ENCODE peak calls at places on chromosome 18, in six cellular contexts. D is activated T-cell treated with anti-CD3 and anti-CD28 coated beads for 4 hours, K is tibial nerve, N is ACHN, T is NCI-H1092 treated with DMSO at 0.1 percent for 48 hours, J is Kasumi-1. A is an unnamed sample.

GRCh38 chr18:67417864-67418523 is 98.5 kb downstream of the DSEL start:
- DNase-seq in D (peak), K (no peak), N (peak), T (peak), J (peak), A (peak)

GRCh38 chr18:45628979-45629958 is 14.0 kb downstream of the SLC14A2 start:
- DNase-seq in D (no peak), K (no peak), N (no peak), T (no peak), J (peak), A (no peak)

GRCh38 chr18:45399643-45400042 is 215.6 kb upstream of the SLC14A2 start:
- DNase-seq in D (no peak), K (no peak), N (no peak), T (no peak), J (no peak), A (no peak)

GRCh38 chr18:13290856-13291271 is 72.3 kb downstream of the LDLRAD4 start:
- DNase-seq in D (no peak), K (no peak), N (no peak), T (no peak), J (no peak), A (no peak)

GRCh38 chr18:7666195-7666776 is 99.2 kb downstream of the PTPRM start:
- DNase-seq in D (no peak), K (no peak), N (no peak), T (no peak), J (no peak), A (no peak)

GRCh38 chr18:35458677-35459441 is 38.9 kb downstream of the INO80C start:
- DNase-seq in D (no peak), K (no peak), N (peak), T (no peak), J (peak), A (no peak)

GRCh38 chr18:75183973-75184372 is 25.0 kb downstream of the PTGR3 start:
- DNase-seq in D (no peak), K (no peak), N (peak), T (peak), J (no peak), A (no peak)

GRCh38 chr18:79577451-79578395 is 101.9 kb upstream of the CTDP1 start:
- DNase-seq in D (no peak), K (no peak), N (no peak), T (peak), J (no peak), A (no peak)

GRCh38 chr18:12726774-12727550 is 24.1 kb downstream of the PSMG2 start:
- DNase-seq in D (peak), K (peak), N (peak), T (peak), J (peak), A (peak)

GRCh38 chr18:44716697-44717163 is 36.0 kb downstream of the SETBP1 start:
- DNase-seq in D (no peak), K (no peak), N (no peak), T (no peak), J (no peak), A (no peak)

GRCh38 chr18:31977270-31977872 is 34.4 kb upstream of the TRAPPC8 start:
- DNase-seq in D (no peak), K (no peak), N (peak), T (peak), J (peak), A (peak)

GRCh38 chr18:2992995-2993877 is 19.7 kb downstream of the LPIN2 start:
- DNase-seq in D (no peak), K (no peak), N (no peak), T (no peak), J (no peak), A (no peak)

GRCh38 chr18:9549405-9549804 is 65.0 kb downstream of the PPP4R1 start:
- DNase-seq in D (no peak), K (no peak), N (no peak), T (no peak), J (no peak), A (no peak)

GRCh38 chr18:7457276-7457675 is 109.8 kb upstream of the PTPRM start:
- DNase-seq in D (no peak), K (no peak), N (no peak), T (no peak), J (no peak), A (no peak)

GRCh38 chr18:57833441-57834101 is 30.5 kb upstream of the ATP8B1 start:
- DNase-seq in D (no peak), K (no peak), N (peak), T (no peak), J (no peak), A (no peak)

GRCh38 chr18:9835112-9835755 is 50.5 kb upstream of the TXNDC2 start:
- DNase-seq in D (no peak), K (no peak), N (no peak), T (no peak), J (no peak), A (no peak)

GRCh38 chr18:8705941-8706544 is 687 bp downstream of the MTCL1 start:
- DNase-seq in D (no peak), K (no peak), N (no peak), T (no peak), J (no peak), A (no peak)

GRCh38 chr18:12973562-12974213 is 17.5 kb upstream of the CEP192 start:
- DNase-seq in D (no peak), K (no peak), N (no peak), T (no peak), J (no peak), A (no peak)

GRCh38 chr18:62629031-62629430 is 86.3 kb upstream of the PHLPP1 start:
- DNase-seq in D (no peak), K (no peak), N (no peak), T (no peak), J (no peak), A (no peak)

GRCh38 chr18:43578636-43579203 is 301.4 kb upstream of the SYT4 start:
- DNase-seq in D (no peak), K (no peak), N (no peak), T (peak), J (no peak), A (no peak)

GRCh38 chr18:79393181-79393598 is 2.5 kb upstream of the NFATC1 start:
- DNase-seq in D (no peak), K (no peak), N (no peak), T (no peak), J (no peak), A (no peak)

GRCh38 chr18:9711361-9712129 is 3.4 kb downstream of the RAB31 start:
- DNase-seq in D (no peak), K (no peak), N (no peak), T (no peak), J (peak), A (no peak)

GRCh38 chr18:77087391-77088141 is 45.0 kb downstream of the MBP start:
- DNase-seq in D (no peak), K (no peak), N (no peak), T (no peak), J (no peak), A (no peak)

GRCh38 chr18:29501952-29502351 is 1325.0 kb upstream of the CDH2 start:
- DNase-seq in D (no peak), K (no peak), N (peak), T (no peak), J (no peak), A (no peak)

A was measured in activated gamma-delta T cell treated with Interleukin-2 at 50 U/mL for 16 hours.